ENCODE peak calls at places on chromosomes 1 and 21, in seven cellular contexts. Y is AG09319, R is mucosa of descending colon, C is adrenal gland, V is tibial nerve, F is AG09309, P is spleen. O is an unnamed sample.

GRCh38 chr1:115112496-115113375 is 23.4 kb upstream of the TSPAN2 start:
- DNase-seq in Y (no peak), R (peak; percentile 66), C (peak; percentile 61), V (no peak), F (no peak), P (peak; percentile 82), O (no peak)

GRCh38 chr1:6822530-6823359 is 37.5 kb downstream of the CAMTA1 start:
- DNase-seq in Y (no peak), R (no peak), C (no peak), V (no peak), F (no peak), P (no peak), O (peak; percentile 35)

GRCh38 chr1:211092955-211093354 is 41.0 kb downstream of the KCNH1 start:
- DNase-seq in Y (no peak), R (no peak), C (peak; percentile 56), V (no peak), F (no peak), P (no peak), O (no peak)

GRCh38 chr1:219788091-219788490 is 140.3 kb downstream of the SLC30A10 start:
- DNase-seq in Y (no peak), R (no peak), C (no peak), V (no peak), F (no peak), P (no peak), O (no peak)

GRCh38 chr1:117653732-117654484 is 48.1 kb downstream of the TENT5C start:
- DNase-seq in Y (no peak), R (no peak), C (peak; percentile 64), V (no peak), F (no peak), P (no peak), O (no peak)

GRCh38 chr21:16742116-16742515 is 770.7 kb upstream of the CXADR start:
- DNase-seq in Y (no peak), R (no peak), C (peak; percentile 79), V (no peak), F (no peak), P (no peak), O (no peak)

GRCh38 chr1:201361652-201362504 is 15.6 kb downstream of the TNNT2 start:
- DNase-seq in Y (peak; percentile 15), R (peak; percentile 49), C (peak; percentile 55), V (no peak), F (no peak), P (peak; percentile 72), O (peak; percentile 87)

GRCh38 chr1:87588445-87588844 is 259.8 kb downstream of the LMO4 start:
- DNase-seq in Y (no peak), R (no peak), C (no peak), V (no peak), F (no peak), P (no peak), O (peak; percentile 18)

GRCh38 chr1:145889722-145890121 is 4.1 kb upstream of the ANKRD35 start:
- DNase-seq in Y (no peak), R (no peak), C (peak; percentile 62), V (no peak), F (no peak), P (no peak), O (no peak)

GRCh38 chr1:198909973-198910372 is 271.1 kb downstream of the PTPRC start:
- DNase-seq in Y (no peak), R (no peak), C (no peak), V (no peak), F (no peak), P (no peak), O (no peak)

GRCh38 chr1:62271932-62272728 is 47.1 kb downstream of the KANK4 start:
- DNase-seq in Y (no peak), R (no peak), C (peak; percentile 56), V (no peak), F (no peak), P (peak; percentile 79), O (peak; percentile 47)
- TF ChIP-seq CTCF in Y (no peak), R (no peak), C (no peak), V (no peak), F (no peak), P (no peak), O (no peak)

DNA sequence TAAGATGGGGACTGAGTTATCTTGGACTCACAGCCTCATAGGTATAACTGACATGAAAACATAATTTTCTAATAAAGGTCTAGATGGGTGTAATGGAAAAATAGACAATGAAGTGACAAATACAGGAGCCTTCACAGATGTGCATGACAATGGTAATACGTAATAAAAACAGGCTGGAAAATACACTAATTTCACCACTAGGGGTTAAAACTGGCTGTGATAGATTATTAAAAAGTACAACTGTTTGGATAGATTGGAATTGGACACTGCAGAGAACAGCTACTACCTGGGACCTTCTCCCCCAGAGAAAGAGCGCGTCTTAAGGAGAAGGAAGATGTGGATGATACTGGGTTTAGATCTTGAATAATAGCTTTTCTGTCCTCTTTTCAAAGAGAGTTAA is 9.8 kb downstream of the KAZN start:
- DNase-seq in Y (no peak), R (no peak), C (no peak), V (no peak), F (no peak), P (no peak), O (no peak)
- TF ChIP-seq CTCF in Y (no peak), R (no peak), C (no peak), V (no peak), F (no peak), P (no peak), O (no peak)

DNA sequence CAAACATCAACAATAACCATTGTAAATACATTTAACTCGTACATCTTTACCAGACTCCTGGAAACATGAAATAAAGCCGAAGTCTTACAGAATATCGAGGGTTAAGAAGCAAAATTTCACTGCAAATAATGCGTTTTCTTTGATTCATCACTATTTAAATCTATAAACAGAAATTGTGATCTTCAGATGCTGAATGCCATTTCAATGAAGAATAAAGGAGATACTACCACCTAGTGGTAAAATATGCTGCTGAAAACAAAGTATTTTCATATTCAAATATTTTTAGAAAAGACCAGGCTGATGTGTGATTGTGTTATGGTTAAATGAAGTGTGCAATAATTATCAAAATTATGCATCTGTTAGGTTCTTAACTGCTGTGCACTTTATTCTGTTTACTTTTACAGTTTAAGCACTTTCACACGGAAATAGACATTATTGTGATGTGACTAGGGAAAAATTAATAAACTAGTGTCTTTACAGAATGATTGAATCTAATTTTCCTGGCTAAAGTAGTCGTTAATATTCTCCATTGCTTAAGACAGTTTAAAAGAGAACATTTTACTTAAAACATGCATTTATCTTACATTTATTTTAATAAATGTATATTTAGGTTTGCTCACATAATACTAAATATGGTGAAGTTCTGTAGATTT is 1093.1 kb downstream of the MRPL39 start:
- DNase-seq in Y (no peak), R (no peak), C (no peak), V (no peak), F (no peak), P (no peak), O (no peak)
- TF ChIP-seq CTCF in Y (peak; percentile 13), R (no peak), C (peak; percentile 54), V (peak; percentile 53), F (no peak), P (no peak), O (peak; percentile 53)

GRCh38 chr1:214957330-214958137 is 125.0 kb upstream of the KCNK2 start:
- DNase-seq in Y (peak; percentile 98), R (no peak), C (no peak), V (no peak), F (peak; percentile 99), P (no peak), O (no peak)
- TF ChIP-seq CTCF in Y (no peak), R (no peak), C (no peak), V (no peak), F (no peak), P (no peak), O (no peak)

GRCh38 chr21:35559128-35559831 is 501.0 kb downstream of the SETD4 start:
- DNase-seq in Y (peak; percentile 73), R (no peak), C (peak; percentile 58), V (no peak), F (peak; percentile 90), P (no peak), O (no peak)
- TF ChIP-seq CTCF in Y (no peak), R (no peak), C (no peak), V (no peak), F (peak; percentile 3), P (no peak), O (no peak)

DNA sequence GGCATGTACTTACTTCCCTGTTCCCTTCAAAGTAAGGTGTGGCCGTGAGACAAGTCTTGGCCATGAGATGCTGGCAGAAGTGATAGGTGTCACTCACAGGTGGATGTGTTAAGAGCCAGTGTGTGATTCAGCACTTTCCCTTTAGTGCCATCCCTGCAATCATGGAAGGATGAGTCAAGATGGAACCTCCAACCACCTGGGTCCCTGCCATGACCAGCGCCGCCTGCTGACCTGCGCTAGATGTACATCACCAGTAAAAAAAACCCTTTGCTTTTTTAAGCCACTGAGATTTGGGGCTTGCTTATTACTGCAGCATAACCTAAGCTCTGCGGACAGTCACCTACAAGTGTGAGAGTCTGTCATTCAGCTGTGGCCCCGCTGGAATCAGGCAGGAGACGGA is 71.7 kb downstream of the TOMM20 start:
- DNase-seq in Y (no peak), R (no peak), C (no peak), V (no peak), F (no peak), P (no peak), O (no peak)
- TF ChIP-seq CTCF in Y (no peak), R (no peak), C (no peak), V (no peak), F (no peak), P (no peak), O (no peak)

GRCh38 chr1:111813440-111814304 is 58.0 kb downstream of the DDX20 start:
- DNase-seq in Y (no peak), R (no peak), C (no peak), V (no peak), F (no peak), P (no peak), O (no peak)
- TF ChIP-seq CTCF in Y (peak; percentile 7), R (no peak), C (no peak), V (no peak), F (peak; percentile 19), P (no peak), O (no peak)

DNA sequence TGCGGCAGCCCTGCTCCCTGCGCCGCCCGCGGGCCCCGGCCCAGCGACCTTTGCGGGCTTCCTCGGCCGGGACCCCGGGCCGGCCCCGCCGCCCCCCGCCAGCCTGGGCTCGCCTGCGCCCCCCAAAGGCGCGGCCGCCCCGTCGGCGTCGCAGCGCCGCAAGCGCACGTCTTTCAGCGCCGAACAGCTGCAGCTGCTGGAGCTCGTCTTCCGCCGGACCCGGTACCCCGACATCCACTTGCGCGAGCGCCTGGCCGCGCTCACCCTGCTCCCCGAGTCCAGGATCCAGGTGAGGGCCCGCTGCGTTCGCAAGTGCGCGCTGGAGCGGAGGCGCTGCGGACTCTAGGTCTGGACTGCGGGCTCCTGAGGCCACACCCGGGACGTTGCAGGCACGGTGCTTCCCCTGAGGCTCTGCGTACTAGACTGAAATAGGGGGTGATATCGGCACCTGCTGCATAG is 351 bp downstream of the MIXL1 start:
- DNase-seq in Y (no peak), R (peak; percentile 60), C (no peak), V (no peak), F (no peak), P (peak; percentile 80), O (peak; percentile 72)
- TF ChIP-seq CTCF in Y (no peak), R (no peak), C (no peak), V (no peak), F (no peak), P (no peak), O (peak; percentile 40)

GRCh38 chr1:34113887-34114286 is 51.1 kb downstream of the CSMD2 start:
- DNase-seq in Y (peak; percentile 12), R (no peak), C (no peak), V (no peak), F (no peak), P (no peak), O (peak; percentile 26)
- TF ChIP-seq CTCF in Y (peak; percentile 46), R (no peak), C (peak; percentile 39), V (no peak), F (peak; percentile 33), P (no peak), O (peak; percentile 50)

O was measured in GM13977.